ENCODE peak calls at places on chromosomes 3 and 15, in five cellular contexts. One of them, this sample, is unnamed.

GRCh38 chr3:194089357-194090177 is 46.4 kb upstream of the HES1 start:
- DNase-seq in K562: peak; percentile 82
- DNase-seq in ovary: peak; percentile 83
- DNase-seq in A549: peak; percentile 86
- DNase-seq in breast epithelium: peak; percentile 94
- DNase-seq in this sample: peak; percentile 95

GRCh38 chr3:194046995-194047681 is 88.8 kb upstream of the HES1 start:
- DNase-seq in breast epithelium: peak; percentile 62
- DNase-seq in K562: no peak
- DNase-seq in ovary: no peak
- DNase-seq in A549: no peak
- DNase-seq in this sample: peak; percentile 45

GRCh38 chr15:57589276-57590073 is 2.2 kb upstream of the MYZAP start:
- DNase-seq in ovary: no peak
- DNase-seq in A549: no peak
- DNase-seq in breast epithelium: no peak
- DNase-seq in K562: no peak
- DNase-seq in this sample: no peak

GRCh38 chr3:155701882-155702465 is 42.9 kb downstream of the PLCH1 start:
- DNase-seq in breast epithelium: no peak
- DNase-seq in A549: peak; percentile 36
- DNase-seq in K562: peak; percentile 24
- DNase-seq in ovary: no peak
- DNase-seq in this sample: no peak

GRCh38 chr3:71515640-71516383 is 67.7 kb downstream of the FOXP1 start:
- DNase-seq in ovary: no peak
- DNase-seq in K562: no peak
- DNase-seq in breast epithelium: no peak
- DNase-seq in A549: no peak
- DNase-seq in this sample: no peak

GRCh38 chr3:55639886-55640765 is 153.0 kb upstream of the WNT5A start:
- DNase-seq in A549: no peak
- DNase-seq in ovary: no peak
- DNase-seq in K562: no peak
- DNase-seq in breast epithelium: no peak
- DNase-seq in this sample: no peak

GRCh38 chr3:120348065-120348980 is 831 bp downstream of the LRRC58 start:
- DNase-seq in A549: peak; percentile 51
- DNase-seq in breast epithelium: peak; percentile 24
- DNase-seq in ovary: no peak
- DNase-seq in K562: peak; percentile 29
- DNase-seq in this sample: no peak

GRCh38 chr3:138267083-138267482 is 62.6 kb downstream of the NME9 start:
- DNase-seq in K562: no peak
- DNase-seq in breast epithelium: no peak
- DNase-seq in ovary: no peak
- DNase-seq in A549: no peak
- DNase-seq in this sample: no peak

GRCh38 chr3:46677096-46677702 is 16.3 kb downstream of the ALS2CL start:
- DNase-seq in A549: no peak
- DNase-seq in ovary: no peak
- DNase-seq in K562: peak; percentile 39
- DNase-seq in breast epithelium: no peak
- DNase-seq in this sample: no peak

GRCh38 chr3:27677554-27677953 is 44.6 kb downstream of the EOMES start:
- DNase-seq in K562: no peak
- DNase-seq in ovary: peak; percentile 52
- DNase-seq in breast epithelium: peak; percentile 56
- DNase-seq in A549: peak; percentile 60
- DNase-seq in this sample: peak; percentile 70

GRCh38 chr3:127637546-127637945 is 8.6 kb downstream of the PODXL2 start:
- DNase-seq in breast epithelium: no peak
- DNase-seq in K562: peak; percentile 52
- DNase-seq in ovary: no peak
- DNase-seq in A549: no peak
- DNase-seq in this sample: no peak

GRCh38 chr3:66971245-66971644 is 26.9 kb upstream of the KBTBD8 start:
- DNase-seq in ovary: no peak
- DNase-seq in breast epithelium: no peak
- DNase-seq in K562: no peak
- DNase-seq in A549: no peak
- DNase-seq in this sample: no peak

GRCh38 chr3:129958715-129959114 is 15.8 kb upstream of the TRH start:
- DNase-seq in K562: no peak
- DNase-seq in breast epithelium: no peak
- DNase-seq in A549: no peak
- DNase-seq in ovary: no peak
- DNase-seq in this sample: peak; percentile 8

GRCh38 chr15:69713726-69714559 is 261.3 kb downstream of the RPLP1 start:
- DNase-seq in breast epithelium: no peak
- DNase-seq in K562: no peak
- DNase-seq in ovary: no peak
- DNase-seq in A549: no peak
- DNase-seq in this sample: no peak

GRCh38 chr3:99536555-99537314 is 101.7 kb upstream of the COL8A1 start:
- DNase-seq in breast epithelium: no peak
- DNase-seq in ovary: no peak
- DNase-seq in A549: no peak
- DNase-seq in K562: no peak
- DNase-seq in this sample: no peak

GRCh38 chr3:169841171-169841570 is 28.5 kb upstream of the LRRC34 start:
- DNase-seq in A549: no peak
- DNase-seq in K562: no peak
- DNase-seq in breast epithelium: no peak
- DNase-seq in ovary: no peak
- DNase-seq in this sample: no peak

GRCh38 chr3:189094539-189094938 is 77.2 kb upstream of the TPRG1 start:
- DNase-seq in A549: no peak
- DNase-seq in ovary: no peak
- DNase-seq in K562: no peak
- DNase-seq in breast epithelium: no peak
- DNase-seq in this sample: no peak

DNA sequence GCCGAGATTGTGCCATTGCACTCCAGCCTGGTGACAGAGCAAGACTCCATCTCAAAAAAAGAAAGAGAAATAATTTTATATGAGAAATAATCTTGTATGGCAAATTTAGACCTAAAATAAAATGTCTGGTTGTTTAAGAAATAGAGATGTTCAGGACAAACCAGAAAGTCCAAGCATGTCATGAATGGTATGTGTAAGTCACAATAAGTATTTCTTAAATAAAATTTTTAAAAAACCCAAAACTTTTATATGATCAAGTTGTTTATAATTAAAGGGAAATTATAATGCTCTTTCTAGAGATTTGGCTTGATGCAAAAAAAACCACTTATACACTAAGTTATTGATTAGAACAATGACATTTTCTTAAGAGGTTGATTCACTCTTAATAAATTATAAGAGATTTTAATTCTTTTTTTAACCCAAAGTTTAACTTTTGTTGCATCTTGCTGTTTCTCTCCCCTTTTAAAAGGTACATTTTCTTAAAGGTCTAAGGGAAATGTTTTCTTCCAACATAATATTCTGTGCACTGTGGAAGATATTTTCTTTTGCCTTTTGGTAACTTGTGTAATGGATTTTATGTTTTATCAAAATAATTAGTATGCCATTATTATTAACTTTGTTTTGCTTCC is 105.7 kb downstream of the RTP4 start:
- DNase-seq in breast epithelium: no peak
- DNase-seq in ovary: no peak
- DNase-seq in K562: no peak
- DNase-seq in A549: no peak
- DNase-seq in this sample: no peak
- H3K9me3 ChIP-seq in breast epithelium: peaks cover 26% of the 10 kb centered on the region
- H3K9me3 ChIP-seq in ovary: no peaks in the 10 kb centered on the region
- H3K9me3 ChIP-seq in K562: no peaks in the 10 kb centered on the region
- H3K9me3 ChIP-seq in A549: peaks cover 6% of the 10 kb centered on the region
- H3K9me3 ChIP-seq in this sample: no peaks in the 10 kb centered on the region

GRCh38 chr15:98815207-98815606 is 166.9 kb downstream of the IGF1R start:
- DNase-seq in ovary: no peak
- DNase-seq in K562: no peak
- DNase-seq in A549: no peak
- DNase-seq in breast epithelium: peak; percentile 43
- DNase-seq in this sample: no peak

GRCh38 chr15:98817745-98818144 is 169.4 kb downstream of the IGF1R start:
- DNase-seq in K562: no peak
- DNase-seq in ovary: no peak
- DNase-seq in A549: no peak
- DNase-seq in breast epithelium: no peak
- DNase-seq in this sample: no peak

GRCh38 chr15:98813956-98814355 is 165.6 kb downstream of the IGF1R start:
- DNase-seq in A549: no peak
- DNase-seq in K562: no peak
- DNase-seq in breast epithelium: no peak
- DNase-seq in ovary: no peak
- DNase-seq in this sample: no peak

GRCh38 chr15:98809273-98809672 is 160.9 kb downstream of the IGF1R start:
- DNase-seq in A549: no peak
- DNase-seq in K562: no peak
- DNase-seq in ovary: no peak
- DNase-seq in breast epithelium: peak; percentile 47
- DNase-seq in this sample: no peak

DNA sequence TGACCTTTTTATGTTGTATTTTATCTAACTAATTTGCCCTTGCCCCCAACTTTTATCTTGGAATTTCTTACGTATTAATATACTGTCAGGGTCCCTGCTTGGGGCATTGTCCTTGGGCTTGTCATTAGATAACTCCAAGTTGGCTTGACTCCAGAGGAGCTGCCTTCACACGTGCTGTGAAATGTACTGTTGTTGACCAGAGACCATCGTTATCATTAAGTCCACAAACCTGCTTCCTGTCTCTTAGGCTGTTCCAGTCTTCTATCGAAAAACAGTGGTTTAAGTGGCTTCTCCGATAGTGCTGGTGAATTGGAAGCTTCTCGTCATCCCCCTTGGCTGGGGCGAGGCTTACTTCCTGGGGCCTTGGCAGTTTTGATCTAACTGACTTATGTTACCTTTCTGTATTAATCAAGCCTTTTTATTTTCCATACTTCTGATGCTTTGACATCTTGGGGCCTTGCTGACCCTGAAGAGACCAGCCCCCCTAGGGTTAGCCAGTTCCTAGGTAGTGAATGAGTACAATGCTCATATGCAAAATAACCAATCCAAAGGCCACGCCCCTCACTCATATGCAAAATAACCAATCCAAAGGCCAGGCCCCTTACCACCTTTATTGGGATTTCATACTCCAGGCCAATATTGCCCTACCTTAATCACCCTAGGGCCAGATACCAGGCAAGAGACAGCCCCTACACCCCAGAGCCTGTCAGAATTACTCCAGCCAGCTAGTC is 164.5 kb downstream of the IGF1R start:
- DNase-seq in ovary: no peak
- DNase-seq in K562: no peak
- DNase-seq in breast epithelium: no peak
- DNase-seq in A549: no peak
- DNase-seq in this sample: peak; percentile 56
- TF ChIP-seq POLR2A in ovary: no peak
- TF ChIP-seq POLR2A in K562: no peak
- TF ChIP-seq POLR2A in breast epithelium: no peak
- TF ChIP-seq POLR2A in A549: no peak
- TF ChIP-seq POLR2A in this sample: no peak

DNA sequence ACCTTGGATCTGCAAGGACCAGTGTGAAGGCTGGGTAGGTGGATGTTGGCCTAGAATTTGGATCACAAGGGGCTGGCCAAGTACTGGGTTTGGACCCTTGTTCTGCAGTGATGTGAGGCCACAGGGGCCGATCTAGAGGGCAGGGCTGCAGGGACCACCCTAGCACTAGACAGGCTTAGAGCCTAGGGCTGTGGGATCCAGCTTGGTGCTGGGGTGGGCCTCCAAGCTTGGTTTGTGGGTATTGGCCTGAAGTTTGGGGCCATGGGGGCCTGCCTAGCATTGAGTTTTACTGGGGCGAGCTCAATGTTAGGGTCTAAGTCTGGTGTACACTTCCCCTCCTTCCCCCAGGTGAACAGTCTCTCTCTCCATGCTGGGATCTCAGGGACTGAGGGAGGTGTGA is 36.5 kb downstream of the UBE3A start:
- DNase-seq in ovary: no peak
- DNase-seq in K562: no peak
- DNase-seq in breast epithelium: no peak
- DNase-seq in A549: no peak
- DNase-seq in this sample: no peak
- H3K9me3 ChIP-seq in ovary: no peaks in the 10 kb centered on the region
- H3K9me3 ChIP-seq in K562: no peaks in the 10 kb centered on the region
- H3K9me3 ChIP-seq in breast epithelium: peaks cover 21% of the 10 kb centered on the region
- H3K9me3 ChIP-seq in A549: no peaks in the 10 kb centered on the region
- H3K9me3 ChIP-seq in this sample: no peaks in the 10 kb centered on the region

GRCh38 chr3:141413387-141414140 is 45.3 kb downstream of the ZBTB38 start:
- DNase-seq in K562: no peak
- DNase-seq in breast epithelium: no peak
- DNase-seq in A549: no peak
- DNase-seq in ovary: no peak
- DNase-seq in this sample: no peak

GRCh38 chr3:141410408-141410807 is 42.1 kb downstream of the ZBTB38 start:
- DNase-seq in K562: no peak
- DNase-seq in A549: no peak
- DNase-seq in breast epithelium: no peak
- DNase-seq in ovary: peak; percentile 54
- DNase-seq in this sample: peak; percentile 91

GRCh38 chr3:141412087-141412935 is 44.0 kb downstream of the ZBTB38 start:
- DNase-seq in K562: no peak
- DNase-seq in breast epithelium: peak; percentile 66
- DNase-seq in A549: peak; percentile 58
- DNase-seq in ovary: peak; percentile 52
- DNase-seq in this sample: peak; percentile 64

GRCh38 chr3:141412936-141413354 is 44.6 kb downstream of the ZBTB38 start:
- DNase-seq in ovary: peak; percentile 94
- DNase-seq in breast epithelium: peak; percentile 84
- DNase-seq in K562: no peak
- DNase-seq in A549: no peak
- DNase-seq in this sample: peak; percentile 96

DNA sequence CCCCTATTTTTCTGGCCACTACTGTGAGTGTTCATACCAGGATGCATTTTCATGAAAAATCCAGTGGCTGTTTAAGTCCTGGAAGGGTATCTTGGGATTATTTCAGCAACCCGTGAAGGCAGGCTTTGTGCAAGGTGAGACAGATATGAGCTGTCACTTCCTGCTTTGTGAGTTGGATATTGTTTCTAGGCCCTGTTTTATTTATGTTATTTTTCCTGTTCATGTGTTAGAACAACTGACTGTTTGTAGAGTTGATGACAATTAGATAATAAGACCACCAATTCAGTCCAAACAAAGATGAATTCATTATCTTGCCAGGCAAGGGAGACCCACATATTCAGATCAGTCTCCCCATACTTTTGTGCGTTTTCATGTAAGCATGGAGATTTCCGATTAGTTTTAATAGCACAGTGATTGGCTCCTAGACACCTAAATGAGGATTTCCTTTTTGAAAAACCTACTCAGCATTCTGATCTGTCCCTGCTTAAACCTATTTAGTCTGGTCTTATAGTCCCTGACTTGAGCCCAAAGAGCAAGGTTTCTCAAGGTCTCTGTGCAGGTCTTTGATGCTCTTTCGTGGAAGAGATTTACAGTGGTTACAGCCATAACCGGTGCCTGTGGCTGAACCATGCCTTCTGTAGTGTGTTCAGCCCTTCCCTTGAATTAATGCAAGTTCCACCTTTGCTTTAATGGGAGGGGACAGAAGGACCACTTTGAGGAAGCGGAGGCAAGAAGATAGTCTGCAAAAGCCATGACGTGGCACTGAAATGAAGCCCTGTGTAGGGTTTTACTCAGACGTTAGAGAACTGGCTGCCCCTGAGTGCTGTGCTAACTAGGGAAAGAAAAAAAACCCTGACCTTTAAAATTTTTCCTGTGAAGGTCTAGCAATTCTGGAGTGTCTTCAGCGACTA is 42.8 kb downstream of the ZBTB38 start:
- DNase-seq in A549: no peak
- DNase-seq in K562: no peak
- DNase-seq in ovary: no peak
- DNase-seq in breast epithelium: no peak
- DNase-seq in this sample: no peak
- TF ChIP-seq POLR2A in A549: no peak
- TF ChIP-seq POLR2A in K562: no peak
- TF ChIP-seq POLR2A in ovary: no peak
- TF ChIP-seq POLR2A in breast epithelium: no peak
- TF ChIP-seq POLR2A in this sample: no peak